ENCODE peak calls at places on chromosomes 1 and 21, in eight cellular contexts. B is GM23338; S is CD8-positive, alpha-beta T cell; C is fibroblast of lung; X is AG10803; M is lower lobe of right lung; Y is B cell; W is endothelial cell. Z is an unnamed sample.

GRCh38 chr1:226863446-226863845 is 7.0 kb upstream of the PSEN2 start:
- DNase-seq in Y (no peak), C (peak; percentile 52), W (no peak), X (peak; percentile 82), B (peak; percentile 46), M (no peak), S (no peak), Z (peak; percentile 57)

GRCh38 chr1:4976859-4977440 is 322.5 kb downstream of the AJAP1 start:
- DNase-seq in Y (no peak), S (no peak), M (no peak), X (no peak), C (no peak), W (no peak), B (no peak), Z (no peak)

GRCh38 chr1:38204698-38205097 is 158.1 kb upstream of the POU3F1 start:
- DNase-seq in S (no peak), X (no peak), Y (no peak), C (no peak), M (no peak), B (no peak), W (no peak), Z (no peak)

GRCh38 chr1:192766876-192767275 is 42.0 kb upstream of the RGS2 start:
- DNase-seq in Y (no peak), B (peak; percentile 53), M (no peak), W (no peak), S (no peak), X (no peak), C (no peak), Z (no peak)

GRCh38 chr1:68232354-68233148 is at the start of gene WLS:
- DNase-seq in W (peak; percentile 67), X (peak; percentile 56), M (peak; percentile 83), C (peak; percentile 84), B (peak; percentile 89), S (no peak), Y (no peak), Z (peak; percentile 58)

GRCh38 chr1:3423245-3423829 is 31.1 kb upstream of the ARHGEF16 start:
- DNase-seq in B (no peak), S (no peak), M (peak; percentile 84), C (no peak), W (no peak), X (no peak), Y (no peak), Z (no peak)

GRCh38 chr1:206786212-206786886 is 14.1 kb upstream of the IL10 start:
- DNase-seq in S (no peak), W (no peak), M (no peak), B (no peak), X (no peak), Y (no peak), C (no peak), Z (no peak)

GRCh38 chr1:24963099-24963872 is 33.2 kb upstream of the RUNX3 start:
- DNase-seq in M (no peak), C (no peak), X (no peak), Y (no peak), B (no peak), W (no peak), S (no peak), Z (no peak)

GRCh38 chr1:158013840-158014520 is 20.5 kb downstream of the KIRREL1 start:
- DNase-seq in W (no peak), X (peak; percentile 59), Y (no peak), C (peak; percentile 63), B (peak; percentile 82), S (no peak), M (no peak), Z (no peak)

GRCh38 chr1:154431586-154432373 is 26.6 kb downstream of the IL6R start:
- DNase-seq in B (no peak), C (peak; percentile 95), Y (no peak), X (peak; percentile 97), W (no peak), S (no peak), M (no peak), Z (peak; percentile 94)

GRCh38 chr1:51491166-51491981 is 27.7 kb downstream of the EPS15 start:
- DNase-seq in Y (peak; percentile 50), X (no peak), M (no peak), S (no peak), C (no peak), B (no peak), W (no peak), Z (no peak)

GRCh38 chr1:77514871-77515776 is 167.3 kb downstream of the ZZZ3 start:
- DNase-seq in X (peak; percentile 68), C (peak; percentile 63), B (peak; percentile 83), M (no peak), Y (no peak), S (no peak), W (peak; percentile 30), Z (peak; percentile 81)

GRCh38 chr21:25895565-25896205 is 160.9 kb downstream of the GABPA start:
- DNase-seq in Y (no peak), C (peak; percentile 66), X (peak; percentile 39), M (no peak), S (no peak), W (no peak), B (peak; percentile 66), Z (peak; percentile 25)

GRCh38 chr1:31957701-31958674 is 19.8 kb upstream of the PTP4A2 start:
- DNase-seq in X (no peak), S (no peak), B (no peak), M (no peak), W (no peak), C (no peak), Y (no peak), Z (no peak)

GRCh38 chr1:9476790-9477463 is 62.3 kb upstream of the SLC25A33 start:
- DNase-seq in B (no peak), Y (no peak), W (no peak), X (no peak), C (no peak), M (no peak), S (no peak), Z (peak; percentile 48)

GRCh38 chr21:27134513-27134912 is 167.6 kb upstream of the ADAMTS5 start:
- DNase-seq in W (no peak), C (peak; percentile 27), B (no peak), S (no peak), M (no peak), X (peak; percentile 17), Y (no peak), Z (no peak)

GRCh38 chr1:183024352-183025337 is 1.4 kb downstream of the LAMC1 start:
- DNase-seq in X (peak; percentile 28), S (no peak), W (no peak), B (no peak), C (peak; percentile 41), M (no peak), Y (no peak), Z (no peak)

GRCh38 chr1:1122078-1122811 is 6.4 kb upstream of the C1orf159 start:
- DNase-seq in W (peak; percentile 88), C (peak; percentile 63), Y (peak; percentile 86), X (peak; percentile 58), M (peak; percentile 88), S (peak; percentile 68), B (peak; percentile 95), Z (peak; percentile 43)

GRCh38 chr1:86155807-86156561 is 588 bp downstream of the COL24A1 start:
- DNase-seq in B (peak; percentile 53), Y (no peak), X (peak; percentile 40), C (peak; percentile 75), M (peak; percentile 44), S (no peak), W (peak; percentile 30), Z (peak; percentile 33)

GRCh38 chr21:27713159-27714109 is 746.5 kb upstream of the ADAMTS5 start:
- DNase-seq in M (peak; percentile 60), S (no peak), Y (no peak), W (no peak), X (no peak), C (no peak), B (no peak), Z (no peak)

GRCh38 chr1:161274874-161275273 is 16.3 kb downstream of the PCP4L1 start:
- DNase-seq in C (no peak), S (no peak), X (no peak), W (no peak), B (no peak), Y (no peak), M (no peak), Z (no peak)

GRCh38 chr1:111203681-111204210 is 3.3 kb upstream of the DENND2D start:
- DNase-seq in S (peak; percentile 60), C (peak; percentile 35), B (peak; percentile 66), Y (peak; percentile 93), M (peak; percentile 97), W (no peak), X (peak; percentile 49), Z (no peak)

GRCh38 chr1:165938844-165939243 is 111.4 kb downstream of the UCK2 start:
- DNase-seq in C (no peak), Y (no peak), W (no peak), S (no peak), B (no peak), X (no peak), M (no peak), Z (no peak)

GRCh38 chr1:24875257-24875656 is 54.8 kb downstream of the RUNX3 start:
- DNase-seq in B (no peak), X (no peak), C (no peak), M (no peak), W (no peak), Y (no peak), S (no peak), Z (no peak)

GRCh38 chr1:215793210-215793609 is 226.1 kb downstream of the KCTD3 start:
- DNase-seq in B (peak; percentile 32), C (peak; percentile 89), M (no peak), W (no peak), S (no peak), Y (no peak), X (peak; percentile 83), Z (peak; percentile 94)
- TF ChIP-seq CTCF in B (peak; percentile 62), C (peak; percentile 32), M (no peak), W (peak; percentile 17), S (no peak), Y (no peak), X (peak; percentile 50), Z (peak; percentile 78)

GRCh38 chr1:155911156-155912055 is at the start of gene RIT1:
- DNase-seq in M (peak; percentile 93), X (peak; percentile 74), W (peak; percentile 84), C (peak; percentile 79), S (peak; percentile 62), B (peak; percentile 94), Y (peak; percentile 84), Z (peak; percentile 71)
- TF ChIP-seq CTCF in M (no peak), X (no peak), W (no peak), C (no peak), S (no peak), B (no peak), Y (no peak), Z (no peak)

GRCh38 chr1:28640766-28641165 is 2.1 kb downstream of the TAF12 start:
- DNase-seq in S (no peak), Y (peak; percentile 47), M (no peak), C (no peak), B (peak; percentile 36), W (peak; percentile 13), X (no peak), Z (peak; percentile 22)
- TF ChIP-seq CTCF in S (peak; percentile 58), Y (peak; percentile 67), M (no peak), C (no peak), B (peak; percentile 31), W (peak; percentile 37), X (no peak), Z (peak; percentile 61)

DNA sequence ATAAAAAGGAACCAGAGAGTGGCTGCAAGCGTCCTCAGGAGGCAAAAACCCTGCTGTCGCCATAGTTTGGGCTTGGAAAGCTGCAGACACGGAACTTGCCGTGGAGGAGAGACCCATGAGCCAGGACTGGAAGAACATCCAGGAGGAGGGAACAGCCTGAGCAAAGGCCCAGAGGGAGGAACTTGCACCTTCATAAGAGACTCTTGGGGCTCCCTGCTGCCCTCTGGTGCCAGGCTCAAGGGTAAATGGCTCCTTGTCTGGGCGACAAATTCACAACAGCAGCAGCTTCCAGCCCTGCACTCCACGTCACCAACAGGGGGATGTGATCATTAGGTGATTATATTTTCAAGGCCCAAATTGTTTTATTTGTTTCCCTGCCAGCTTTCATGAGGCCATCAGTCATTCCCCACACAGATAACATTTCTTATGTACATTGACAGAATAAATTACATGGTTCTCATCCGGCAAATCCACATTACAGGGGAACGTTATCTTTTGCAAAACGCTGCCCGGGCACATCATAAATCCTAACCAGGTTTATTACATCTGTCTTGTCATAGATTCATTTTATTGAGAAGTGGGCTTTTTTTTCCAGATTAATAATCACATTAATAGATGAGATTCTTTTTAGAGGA is 143.0 kb upstream of the GRIK3 start:
- DNase-seq in M (peak; percentile 53), X (peak; percentile 5), C (no peak), Y (no peak), B (peak; percentile 82), W (peak; percentile 54), S (no peak), Z (no peak)
- TF ChIP-seq CTCF in M (peak; percentile 32), X (peak; percentile 30), C (no peak), Y (no peak), B (peak; percentile 82), W (peak; percentile 35), S (no peak), Z (peak; percentile 13)

Z was measured in HFFc6.